ENCODE peak calls at places on chromosomes 16 and 17, in seven cellular contexts. One of them, this sample, is unnamed.

GRCh38 chr17:78673395-78673794 is 96.2 kb upstream of the DNAH17 start:
- DNase-seq in PC-3: no peak
- DNase-seq in head of caudate nucleus: no peak
- DNase-seq in CD8-positive, alpha-beta T cell: no peak
- DNase-seq in NCI-H2107: no peak
- DNase-seq in astrocyte of the cerebellum: no peak
- DNase-seq in activated CD8-positive, alpha-beta memory T cell treated with anti-CD3 and anti-CD28 coated beads for 24 hours: no peak
- DNase-seq in this sample: no peak

GRCh38 chr17:20127660-20128413 is 118.7 kb downstream of the SPECC1 start:
- DNase-seq in NCI-H2107: no peak
- DNase-seq in astrocyte of the cerebellum: no peak
- DNase-seq in CD8-positive, alpha-beta T cell: no peak
- DNase-seq in activated CD8-positive, alpha-beta memory T cell treated with anti-CD3 and anti-CD28 coated beads for 24 hours: no peak
- DNase-seq in head of caudate nucleus: no peak
- DNase-seq in PC-3: peak; percentile 49
- DNase-seq in this sample: no peak

GRCh38 chr17:15947976-15948752 is 3.2 kb downstream of the ADORA2B start:
- DNase-seq in PC-3: peak; percentile 60
- DNase-seq in activated CD8-positive, alpha-beta memory T cell treated with anti-CD3 and anti-CD28 coated beads for 24 hours: no peak
- DNase-seq in NCI-H2107: no peak
- DNase-seq in astrocyte of the cerebellum: no peak
- DNase-seq in head of caudate nucleus: no peak
- DNase-seq in CD8-positive, alpha-beta T cell: no peak
- DNase-seq in this sample: no peak

GRCh38 chr17:32495347-32496253 is 8.8 kb downstream of the CDK5R1 start:
- DNase-seq in head of caudate nucleus: peak; percentile 62
- DNase-seq in NCI-H2107: peak; percentile 36
- DNase-seq in astrocyte of the cerebellum: no peak
- DNase-seq in CD8-positive, alpha-beta T cell: no peak
- DNase-seq in PC-3: no peak
- DNase-seq in activated CD8-positive, alpha-beta memory T cell treated with anti-CD3 and anti-CD28 coated beads for 24 hours: no peak
- DNase-seq in this sample: no peak

GRCh38 chr16:88815901-88816589 is 4.3 kb upstream of the APRT start:
- DNase-seq in NCI-H2107: no peak
- DNase-seq in astrocyte of the cerebellum: no peak
- DNase-seq in PC-3: peak; percentile 58
- DNase-seq in CD8-positive, alpha-beta T cell: peak; percentile 35
- DNase-seq in activated CD8-positive, alpha-beta memory T cell treated with anti-CD3 and anti-CD28 coated beads for 24 hours: peak; percentile 85
- DNase-seq in head of caudate nucleus: peak; percentile 34
- DNase-seq in this sample: peak; percentile 70

GRCh38 chr16:53974484-53975115 is 270.6 kb downstream of the FTO start:
- DNase-seq in activated CD8-positive, alpha-beta memory T cell treated with anti-CD3 and anti-CD28 coated beads for 24 hours: no peak
- DNase-seq in head of caudate nucleus: no peak
- DNase-seq in astrocyte of the cerebellum: no peak
- DNase-seq in PC-3: no peak
- DNase-seq in NCI-H2107: no peak
- DNase-seq in CD8-positive, alpha-beta T cell: no peak
- DNase-seq in this sample: no peak

GRCh38 chr17:31967643-31968042 is 30.8 kb downstream of the SUZ12 start:
- DNase-seq in PC-3: no peak
- DNase-seq in activated CD8-positive, alpha-beta memory T cell treated with anti-CD3 and anti-CD28 coated beads for 24 hours: no peak
- DNase-seq in NCI-H2107: no peak
- DNase-seq in astrocyte of the cerebellum: no peak
- DNase-seq in head of caudate nucleus: no peak
- DNase-seq in CD8-positive, alpha-beta T cell: no peak
- DNase-seq in this sample: no peak

GRCh38 chr16:15418206-15418605 is 16.2 kb upstream of the BMERB1 start:
- DNase-seq in NCI-H2107: no peak
- DNase-seq in astrocyte of the cerebellum: no peak
- DNase-seq in head of caudate nucleus: no peak
- DNase-seq in CD8-positive, alpha-beta T cell: no peak
- DNase-seq in PC-3: no peak
- DNase-seq in activated CD8-positive, alpha-beta memory T cell treated with anti-CD3 and anti-CD28 coated beads for 24 hours: no peak
- DNase-seq in this sample: no peak

GRCh38 chr17:66540131-66540781 is 237.8 kb downstream of the PRKCA start:
- DNase-seq in NCI-H2107: peak; percentile 31
- DNase-seq in head of caudate nucleus: peak; percentile 91
- DNase-seq in CD8-positive, alpha-beta T cell: no peak
- DNase-seq in activated CD8-positive, alpha-beta memory T cell treated with anti-CD3 and anti-CD28 coated beads for 24 hours: no peak
- DNase-seq in PC-3: peak; percentile 85
- DNase-seq in astrocyte of the cerebellum: peak; percentile 76
- DNase-seq in this sample: no peak

GRCh38 chr17:39950871-39951348 is 11.9 kb upstream of the GSDMA start:
- DNase-seq in CD8-positive, alpha-beta T cell: no peak
- DNase-seq in PC-3: no peak
- DNase-seq in NCI-H2107: no peak
- DNase-seq in activated CD8-positive, alpha-beta memory T cell treated with anti-CD3 and anti-CD28 coated beads for 24 hours: no peak
- DNase-seq in astrocyte of the cerebellum: no peak
- DNase-seq in head of caudate nucleus: no peak
- DNase-seq in this sample: no peak

GRCh38 chr17:49556183-49556943 is 19.3 kb upstream of the NXPH3 start:
- DNase-seq in activated CD8-positive, alpha-beta memory T cell treated with anti-CD3 and anti-CD28 coated beads for 24 hours: peak; percentile 95
- DNase-seq in PC-3: peak; percentile 88
- DNase-seq in astrocyte of the cerebellum: peak; percentile 31
- DNase-seq in NCI-H2107: peak; percentile 37
- DNase-seq in head of caudate nucleus: peak; percentile 83
- DNase-seq in CD8-positive, alpha-beta T cell: peak; percentile 80
- DNase-seq in this sample: peak; percentile 78

GRCh38 chr16:87627542-87628245 is 25.4 kb downstream of the JPH3 start:
- DNase-seq in NCI-H2107: no peak
- DNase-seq in astrocyte of the cerebellum: no peak
- DNase-seq in activated CD8-positive, alpha-beta memory T cell treated with anti-CD3 and anti-CD28 coated beads for 24 hours: no peak
- DNase-seq in head of caudate nucleus: no peak
- DNase-seq in PC-3: no peak
- DNase-seq in CD8-positive, alpha-beta T cell: no peak
- DNase-seq in this sample: no peak

GRCh38 chr17:55238197-55238930 is 26.4 kb upstream of the HLF start:
- DNase-seq in head of caudate nucleus: peak; percentile 96
- DNase-seq in PC-3: peak; percentile 85
- DNase-seq in CD8-positive, alpha-beta T cell: peak; percentile 73
- DNase-seq in astrocyte of the cerebellum: peak; percentile 65
- DNase-seq in activated CD8-positive, alpha-beta memory T cell treated with anti-CD3 and anti-CD28 coated beads for 24 hours: peak; percentile 92
- DNase-seq in NCI-H2107: peak; percentile 84
- DNase-seq in this sample: peak; percentile 14

GRCh38 chr17:38565853-38566665 is 39.7 kb downstream of the SRCIN1 start:
- DNase-seq in activated CD8-positive, alpha-beta memory T cell treated with anti-CD3 and anti-CD28 coated beads for 24 hours: no peak
- DNase-seq in PC-3: no peak
- DNase-seq in CD8-positive, alpha-beta T cell: no peak
- DNase-seq in astrocyte of the cerebellum: no peak
- DNase-seq in head of caudate nucleus: no peak
- DNase-seq in NCI-H2107: no peak
- DNase-seq in this sample: no peak

GRCh38 chr17:4945176-4945943 is 3.0 kb downstream of the PFN1 start:
- DNase-seq in CD8-positive, alpha-beta T cell: peak; percentile 64
- DNase-seq in activated CD8-positive, alpha-beta memory T cell treated with anti-CD3 and anti-CD28 coated beads for 24 hours: peak; percentile 92
- DNase-seq in head of caudate nucleus: peak; percentile 75
- DNase-seq in NCI-H2107: no peak
- DNase-seq in astrocyte of the cerebellum: peak; percentile 62
- DNase-seq in PC-3: peak; percentile 93
- DNase-seq in this sample: no peak

GRCh38 chr17:55996826-55997225 is 156.4 kb upstream of the ANKFN1 start:
- DNase-seq in astrocyte of the cerebellum: no peak
- DNase-seq in head of caudate nucleus: no peak
- DNase-seq in CD8-positive, alpha-beta T cell: no peak
- DNase-seq in NCI-H2107: no peak
- DNase-seq in activated CD8-positive, alpha-beta memory T cell treated with anti-CD3 and anti-CD28 coated beads for 24 hours: no peak
- DNase-seq in PC-3: no peak
- DNase-seq in this sample: no peak

GRCh38 chr17:81003711-81004335 is 12.2 kb downstream of the CHMP6 start:
- DNase-seq in PC-3: no peak
- DNase-seq in activated CD8-positive, alpha-beta memory T cell treated with anti-CD3 and anti-CD28 coated beads for 24 hours: no peak
- DNase-seq in head of caudate nucleus: no peak
- DNase-seq in NCI-H2107: no peak
- DNase-seq in CD8-positive, alpha-beta T cell: no peak
- DNase-seq in astrocyte of the cerebellum: no peak
- DNase-seq in this sample: no peak

GRCh38 chr17:27244481-27245223 is 49.3 kb upstream of the WSB1 start:
- DNase-seq in NCI-H2107: no peak
- DNase-seq in astrocyte of the cerebellum: peak; percentile 73
- DNase-seq in CD8-positive, alpha-beta T cell: no peak
- DNase-seq in head of caudate nucleus: peak; percentile 39
- DNase-seq in PC-3: peak; percentile 68
- DNase-seq in activated CD8-positive, alpha-beta memory T cell treated with anti-CD3 and anti-CD28 coated beads for 24 hours: no peak
- DNase-seq in this sample: no peak